ENCODE peak calls at places on chromosome 3, in ten cellular contexts. V is glomerular endothelial cell; R is H4; H is sigmoid colon; I is stimulated activated CD4-positive, alpha-beta T cell treated with anti-CD3 and anti-CD28 coated beads, Interleukin-15, amount 100 ng/mL, for 1 hour; S is WTC11; F is Daoy; L is iris pigment epithelial cell; Q is amygdala; O is NAMALWA. N is an unnamed sample.

GRCh38 chr3:190252080-190252479 is 70.2 kb downstream of the CLDN1 start:
- DNase-seq in V (no peak), R (peak; percentile 21), H (no peak), I (no peak), S (no peak), F (no peak), L (peak; percentile 94), Q (no peak), O (no peak), N (no peak)

GRCh38 chr3:183324083-183324482 is 71.0 kb downstream of the B3GNT5 start:
- DNase-seq in V (no peak), R (no peak), H (no peak), I (no peak), S (no peak), F (peak; percentile 89), L (peak; percentile 56), Q (no peak), O (no peak), N (no peak)

GRCh38 chr3:55884066-55884465 is 397.0 kb upstream of the WNT5A start:
- DNase-seq in V (no peak), R (no peak), H (no peak), I (no peak), S (no peak), F (no peak), L (no peak), Q (no peak), O (no peak), N (no peak)

GRCh38 chr3:84877092-84877491 is 81.7 kb upstream of the CADM2 start:
- DNase-seq in V (no peak), R (no peak), H (no peak), I (no peak), S (no peak), F (no peak), L (no peak), Q (no peak), O (no peak), N (no peak)

GRCh38 chr3:16912400-16913263 is 27.9 kb downstream of the PLCL2 start:
- DNase-seq in V (no peak), R (no peak), H (no peak), I (no peak), S (no peak), F (no peak), L (no peak), Q (no peak), O (peak; percentile 91), N (no peak)

GRCh38 chr3:103907567-103907966 is 1459.1 kb upstream of the ALCAM start:
- DNase-seq in V (no peak), R (no peak), H (no peak), I (no peak), S (no peak), F (no peak), L (no peak), Q (no peak), O (no peak), N (no peak)

GRCh38 chr3:61903931-61904657 is 342.7 kb downstream of the PTPRG start:
- DNase-seq in V (no peak), R (peak; percentile 14), H (peak; percentile 68), I (no peak), S (no peak), F (peak; percentile 5), L (peak; percentile 64), Q (no peak), O (no peak), N (peak; percentile 10)

GRCh38 chr3:70554170-70554569 is 241.7 kb upstream of the MDFIC2 start:
- DNase-seq in V (no peak), R (no peak), H (no peak), I (no peak), S (no peak), F (no peak), L (peak; percentile 91), Q (no peak), O (no peak), N (no peak)